ENCODE peak calls at places on chromosome 7, in ten cellular contexts. One of them, this sample, is unnamed.

GRCh38 chr7:112262804-112263203 is 56.3 kb downstream of the ZNF277 start:
- DNase-seq in NB4: no peak
- DNase-seq in gastrocnemius medialis: no peak
- DNase-seq in lower leg skin: no peak
- DNase-seq in thyroid gland: no peak
- DNase-seq in A549: no peak
- DNase-seq in spleen: no peak
- DNase-seq in GM12892: no peak
- DNase-seq in uterus: no peak
- DNase-seq in breast epithelium: no peak
- DNase-seq in this sample: no peak

GRCh38 chr7:105268511-105269392 is 120.0 kb downstream of the SRPK2 start:
- DNase-seq in A549: peak
- DNase-seq in spleen: no peak
- DNase-seq in thyroid gland: no peak
- DNase-seq in breast epithelium: no peak
- DNase-seq in lower leg skin: no peak
- DNase-seq in GM12892: no peak
- DNase-seq in NB4: peak
- DNase-seq in uterus: no peak
- DNase-seq in gastrocnemius medialis: peak
- DNase-seq in this sample: no peak

GRCh38 chr7:7920481-7920880 is 48.1 kb upstream of the GLCCI1 start:
- DNase-seq in uterus: no peak
- DNase-seq in thyroid gland: peak
- DNase-seq in breast epithelium: no peak
- DNase-seq in NB4: no peak
- DNase-seq in gastrocnemius medialis: no peak
- DNase-seq in A549: no peak
- DNase-seq in spleen: no peak
- DNase-seq in lower leg skin: no peak
- DNase-seq in GM12892: peak
- DNase-seq in this sample: no peak

GRCh38 chr7:117071597-117071996 is 118.3 kb downstream of the ST7 start:
- DNase-seq in NB4: no peak
- DNase-seq in gastrocnemius medialis: no peak
- DNase-seq in lower leg skin: no peak
- DNase-seq in spleen: no peak
- DNase-seq in breast epithelium: no peak
- DNase-seq in A549: no peak
- DNase-seq in thyroid gland: no peak
- DNase-seq in GM12892: no peak
- DNase-seq in uterus: no peak
- DNase-seq in this sample: no peak

GRCh38 chr7:12571691-12572090 is 1.2 kb downstream of the SCIN start:
- DNase-seq in breast epithelium: no peak
- DNase-seq in NB4: no peak
- DNase-seq in spleen: no peak
- DNase-seq in thyroid gland: no peak
- DNase-seq in A549: no peak
- DNase-seq in GM12892: no peak
- DNase-seq in uterus: no peak
- DNase-seq in lower leg skin: no peak
- DNase-seq in gastrocnemius medialis: no peak
- DNase-seq in this sample: no peak

GRCh38 chr7:132580277-132580676 is 4.0 kb upstream of the PLXNA4 start:
- DNase-seq in thyroid gland: no peak
- DNase-seq in GM12892: no peak
- DNase-seq in spleen: no peak
- DNase-seq in gastrocnemius medialis: no peak
- DNase-seq in uterus: no peak
- DNase-seq in NB4: peak
- DNase-seq in A549: peak
- DNase-seq in lower leg skin: no peak
- DNase-seq in breast epithelium: no peak
- DNase-seq in this sample: no peak

GRCh38 chr7:4200546-4201094 is 481.5 kb upstream of the FOXK1 start:
- DNase-seq in NB4: no peak
- DNase-seq in lower leg skin: no peak
- DNase-seq in GM12892: no peak
- DNase-seq in spleen: no peak
- DNase-seq in uterus: no peak
- DNase-seq in gastrocnemius medialis: no peak
- DNase-seq in A549: no peak
- DNase-seq in thyroid gland: no peak
- DNase-seq in breast epithelium: no peak
- DNase-seq in this sample: no peak

GRCh38 chr7:35036361-35037171 is 719 bp downstream of the DPY19L1 start:
- DNase-seq in thyroid gland: peak
- DNase-seq in spleen: peak
- DNase-seq in GM12892: peak
- DNase-seq in uterus: peak
- DNase-seq in gastrocnemius medialis: peak
- DNase-seq in A549: peak
- DNase-seq in lower leg skin: peak
- DNase-seq in breast epithelium: peak
- DNase-seq in NB4: peak
- DNase-seq in this sample: peak

GRCh38 chr7:127189074-127189473 is 63.7 kb downstream of the GRM8 start:
- DNase-seq in gastrocnemius medialis: no peak
- DNase-seq in GM12892: no peak
- DNase-seq in A549: no peak
- DNase-seq in breast epithelium: no peak
- DNase-seq in NB4: no peak
- DNase-seq in uterus: no peak
- DNase-seq in lower leg skin: no peak
- DNase-seq in spleen: no peak
- DNase-seq in thyroid gland: no peak
- DNase-seq in this sample: no peak

GRCh38 chr7:34107306-34107705 is 202.0 kb downstream of the BMPER start:
- DNase-seq in uterus: peak
- DNase-seq in A549: no peak
- DNase-seq in spleen: no peak
- DNase-seq in NB4: peak
- DNase-seq in gastrocnemius medialis: no peak
- DNase-seq in breast epithelium: no peak
- DNase-seq in thyroid gland: no peak
- DNase-seq in GM12892: no peak
- DNase-seq in lower leg skin: no peak
- DNase-seq in this sample: no peak

GRCh38 chr7:150716368-150716767 is at the start of gene GIMAP1:
- DNase-seq in A549: no peak
- DNase-seq in spleen: peak
- DNase-seq in breast epithelium: no peak
- DNase-seq in GM12892: no peak
- DNase-seq in uterus: peak
- DNase-seq in thyroid gland: peak
- DNase-seq in gastrocnemius medialis: peak
- DNase-seq in lower leg skin: no peak
- DNase-seq in NB4: peak
- DNase-seq in this sample: no peak

GRCh38 chr7:34034728-34035127 is 129.4 kb downstream of the BMPER start:
- DNase-seq in A549: no peak
- DNase-seq in NB4: no peak
- DNase-seq in GM12892: no peak
- DNase-seq in uterus: no peak
- DNase-seq in breast epithelium: no peak
- DNase-seq in gastrocnemius medialis: no peak
- DNase-seq in lower leg skin: no peak
- DNase-seq in thyroid gland: no peak
- DNase-seq in spleen: no peak
- DNase-seq in this sample: no peak

GRCh38 chr7:155251831-155252230 is 45.8 kb upstream of the INSIG1 start:
- DNase-seq in spleen: peak
- DNase-seq in breast epithelium: no peak
- DNase-seq in lower leg skin: no peak
- DNase-seq in thyroid gland: no peak
- DNase-seq in GM12892: no peak
- DNase-seq in gastrocnemius medialis: no peak
- DNase-seq in A549: no peak
- DNase-seq in NB4: no peak
- DNase-seq in uterus: no peak
- DNase-seq in this sample: no peak
- TF ChIP-seq POLR2A in spleen: no peak
- TF ChIP-seq POLR2A in breast epithelium: no peak
- TF ChIP-seq POLR2A in lower leg skin: no peak
- TF ChIP-seq POLR2A in thyroid gland: no peak
- TF ChIP-seq POLR2A in GM12892: no peak
- TF ChIP-seq POLR2A in gastrocnemius medialis: no peak
- TF ChIP-seq POLR2A in A549: no peak
- TF ChIP-seq POLR2A in NB4: no peak
- TF ChIP-seq POLR2A in uterus: no peak
- TF ChIP-seq POLR2A in this sample: no peak

DNA sequence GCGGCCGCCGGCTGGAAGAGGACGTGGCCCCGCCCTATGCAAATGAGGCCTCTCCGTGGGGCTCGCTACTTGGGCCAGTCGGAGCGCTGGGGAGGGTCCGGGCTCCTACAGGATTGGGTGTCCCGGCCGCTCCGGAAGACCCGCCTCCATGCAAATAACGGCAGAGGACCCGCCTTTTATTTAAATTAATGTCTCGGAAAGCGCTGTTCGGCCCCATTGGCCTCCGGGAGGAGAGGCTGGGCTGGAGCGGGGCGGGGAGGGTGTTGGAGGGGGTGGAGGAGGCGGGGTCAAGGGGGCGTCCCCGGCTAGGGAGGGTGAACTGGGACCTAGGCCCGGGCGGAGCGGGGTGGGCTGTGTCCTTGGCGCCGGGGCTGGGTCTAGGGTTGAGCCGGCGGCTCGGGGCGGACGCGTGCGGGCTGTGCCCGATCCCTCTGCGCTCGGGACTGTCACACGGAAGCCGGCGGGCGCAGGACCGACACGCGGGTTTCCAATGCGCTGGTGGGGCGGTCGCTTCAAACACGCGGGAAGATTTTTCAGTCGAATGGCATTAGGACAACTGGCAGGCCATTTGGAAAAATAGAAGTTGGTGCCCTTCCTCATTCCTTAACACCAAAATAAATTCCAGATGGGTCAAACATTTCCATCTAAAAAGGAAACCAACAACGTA is 344 bp upstream of the POLM start:
- DNase-seq in lower leg skin: peak
- DNase-seq in GM12892: peak
- DNase-seq in breast epithelium: peak
- DNase-seq in A549: peak
- DNase-seq in spleen: peak
- DNase-seq in NB4: peak
- DNase-seq in thyroid gland: peak
- DNase-seq in gastrocnemius medialis: peak
- DNase-seq in uterus: peak
- DNase-seq in this sample: peak
- TF ChIP-seq POLR2A in lower leg skin: peak
- TF ChIP-seq POLR2A in GM12892: no peak
- TF ChIP-seq POLR2A in breast epithelium: peak
- TF ChIP-seq POLR2A in A549: peak
- TF ChIP-seq POLR2A in spleen: no peak
- TF ChIP-seq POLR2A in NB4: peak
- TF ChIP-seq POLR2A in thyroid gland: peak
- TF ChIP-seq POLR2A in gastrocnemius medialis: peak
- TF ChIP-seq POLR2A in uterus: peak
- TF ChIP-seq POLR2A in this sample: peak

GRCh38 chr7:77537595-77538185 is 595 bp downstream of the PTPN12 start:
- DNase-seq in thyroid gland: peak
- DNase-seq in uterus: peak
- DNase-seq in GM12892: peak
- DNase-seq in gastrocnemius medialis: peak
- DNase-seq in spleen: peak
- DNase-seq in lower leg skin: peak
- DNase-seq in breast epithelium: no peak
- DNase-seq in A549: peak
- DNase-seq in NB4: peak
- DNase-seq in this sample: peak
- TF ChIP-seq POLR2A in thyroid gland: peak
- TF ChIP-seq POLR2A in uterus: peak
- TF ChIP-seq POLR2A in GM12892: peak
- TF ChIP-seq POLR2A in gastrocnemius medialis: no peak
- TF ChIP-seq POLR2A in spleen: no peak
- TF ChIP-seq POLR2A in lower leg skin: no peak
- TF ChIP-seq POLR2A in breast epithelium: peak
- TF ChIP-seq POLR2A in A549: peak
- TF ChIP-seq POLR2A in NB4: no peak
- TF ChIP-seq POLR2A in this sample: no peak

GRCh38 chr7:30469303-30469702 is 9.3 kb downstream of the NOD1 start:
- DNase-seq in gastrocnemius medialis: no peak
- DNase-seq in breast epithelium: peak
- DNase-seq in GM12892: no peak
- DNase-seq in A549: peak
- DNase-seq in lower leg skin: peak
- DNase-seq in thyroid gland: peak
- DNase-seq in uterus: peak
- DNase-seq in NB4: no peak
- DNase-seq in spleen: peak
- DNase-seq in this sample: peak
- TF ChIP-seq POLR2A in gastrocnemius medialis: peak
- TF ChIP-seq POLR2A in breast epithelium: no peak
- TF ChIP-seq POLR2A in GM12892: no peak
- TF ChIP-seq POLR2A in A549: no peak
- TF ChIP-seq POLR2A in lower leg skin: no peak
- TF ChIP-seq POLR2A in thyroid gland: peak
- TF ChIP-seq POLR2A in uterus: peak
- TF ChIP-seq POLR2A in NB4: no peak
- TF ChIP-seq POLR2A in spleen: no peak
- TF ChIP-seq POLR2A in this sample: no peak